ENCODE peak calls at places on chromosomes 11 and 22, in six cellular contexts. One of them, this sample, is unnamed.

GRCh38 chr22:43113516-43114251 is 3.1 kb downstream of the BIK start:
- DNase-seq in activated CD8-positive, alpha-beta memory T cell treated with anti-CD3 and anti-CD28 coated beads for 1 hour: no peak
- DNase-seq in non-pigmented ciliary epithelial cell: no peak
- DNase-seq in LHCN-M2: no peak
- DNase-seq in amygdala: no peak
- DNase-seq in ELF-1: no peak
- DNase-seq in this sample: no peak

GRCh38 chr22:42282943-42283287 is 12.5 kb upstream of the TCF20 start:
- DNase-seq in activated CD8-positive, alpha-beta memory T cell treated with anti-CD3 and anti-CD28 coated beads for 1 hour: no peak
- DNase-seq in non-pigmented ciliary epithelial cell: no peak
- DNase-seq in LHCN-M2: no peak
- DNase-seq in amygdala: no peak
- DNase-seq in ELF-1: no peak
- DNase-seq in this sample: no peak

GRCh38 chr11:68780829-68781228 is 29.5 kb upstream of the TESMIN start:
- DNase-seq in activated CD8-positive, alpha-beta memory T cell treated with anti-CD3 and anti-CD28 coated beads for 1 hour: no peak
- DNase-seq in non-pigmented ciliary epithelial cell: no peak
- DNase-seq in LHCN-M2: no peak
- DNase-seq in amygdala: no peak
- DNase-seq in ELF-1: peak; percentile 85
- DNase-seq in this sample: no peak

GRCh38 chr11:5605849-5606248 is 9.4 kb downstream of the TRIM6 start:
- DNase-seq in activated CD8-positive, alpha-beta memory T cell treated with anti-CD3 and anti-CD28 coated beads for 1 hour: no peak
- DNase-seq in non-pigmented ciliary epithelial cell: peak; percentile 81
- DNase-seq in LHCN-M2: peak; percentile 71
- DNase-seq in amygdala: no peak
- DNase-seq in ELF-1: no peak
- DNase-seq in this sample: no peak

GRCh38 chr22:38180841-38181452 is 683 bp downstream of the PLA2G6 start:
- DNase-seq in activated CD8-positive, alpha-beta memory T cell treated with anti-CD3 and anti-CD28 coated beads for 1 hour: no peak
- DNase-seq in non-pigmented ciliary epithelial cell: no peak
- DNase-seq in LHCN-M2: no peak
- DNase-seq in amygdala: no peak
- DNase-seq in ELF-1: peak; percentile 81
- DNase-seq in this sample: no peak

GRCh38 chr11:81967242-81967641 is 766.4 kb downstream of the FAM181B start:
- DNase-seq in activated CD8-positive, alpha-beta memory T cell treated with anti-CD3 and anti-CD28 coated beads for 1 hour: no peak
- DNase-seq in non-pigmented ciliary epithelial cell: no peak
- DNase-seq in LHCN-M2: no peak
- DNase-seq in amygdala: no peak
- DNase-seq in ELF-1: no peak
- DNase-seq in this sample: no peak

GRCh38 chr11:83007909-83008580 is 63.7 kb downstream of the RAB30 start:
- DNase-seq in activated CD8-positive, alpha-beta memory T cell treated with anti-CD3 and anti-CD28 coated beads for 1 hour: no peak
- DNase-seq in non-pigmented ciliary epithelial cell: no peak
- DNase-seq in LHCN-M2: no peak
- DNase-seq in amygdala: no peak
- DNase-seq in ELF-1: peak; percentile 80
- DNase-seq in this sample: no peak

GRCh38 chr11:12077535-12078280 is 32.7 kb upstream of the MICAL2 start:
- DNase-seq in activated CD8-positive, alpha-beta memory T cell treated with anti-CD3 and anti-CD28 coated beads for 1 hour: no peak
- DNase-seq in non-pigmented ciliary epithelial cell: no peak
- DNase-seq in LHCN-M2: peak; percentile 71
- DNase-seq in amygdala: no peak
- DNase-seq in ELF-1: no peak
- DNase-seq in this sample: no peak

GRCh38 chr11:45252134-45252856 is 33.8 kb downstream of the SYT13 start:
- DNase-seq in activated CD8-positive, alpha-beta memory T cell treated with anti-CD3 and anti-CD28 coated beads for 1 hour: no peak
- DNase-seq in non-pigmented ciliary epithelial cell: no peak
- DNase-seq in LHCN-M2: peak; percentile 69
- DNase-seq in amygdala: no peak
- DNase-seq in ELF-1: peak; percentile 90
- DNase-seq in this sample: no peak

GRCh38 chr11:64340671-64341335 is 799 bp downstream of the CCDC88B start:
- DNase-seq in activated CD8-positive, alpha-beta memory T cell treated with anti-CD3 and anti-CD28 coated beads for 1 hour: peak; percentile 42
- DNase-seq in non-pigmented ciliary epithelial cell: no peak
- DNase-seq in LHCN-M2: no peak
- DNase-seq in amygdala: no peak
- DNase-seq in ELF-1: peak; percentile 88
- DNase-seq in this sample: no peak

GRCh38 chr11:61814242-61814957 is 2.4 kb downstream of the FADS1 start:
- DNase-seq in activated CD8-positive, alpha-beta memory T cell treated with anti-CD3 and anti-CD28 coated beads for 1 hour: no peak
- DNase-seq in non-pigmented ciliary epithelial cell: no peak
- DNase-seq in LHCN-M2: peak; percentile 44
- DNase-seq in amygdala: no peak
- DNase-seq in ELF-1: no peak
- DNase-seq in this sample: no peak

GRCh38 chr22:29765905-29766631 is 739 bp downstream of the ZMAT5 start:
- DNase-seq in activated CD8-positive, alpha-beta memory T cell treated with anti-CD3 and anti-CD28 coated beads for 1 hour: no peak
- DNase-seq in non-pigmented ciliary epithelial cell: no peak
- DNase-seq in LHCN-M2: no peak
- DNase-seq in amygdala: no peak
- DNase-seq in ELF-1: no peak
- DNase-seq in this sample: no peak

GRCh38 chr11:33207408-33207985 is 46.2 kb upstream of the CSTF3 start:
- DNase-seq in activated CD8-positive, alpha-beta memory T cell treated with anti-CD3 and anti-CD28 coated beads for 1 hour: no peak
- DNase-seq in non-pigmented ciliary epithelial cell: no peak
- DNase-seq in LHCN-M2: peak; percentile 40
- DNase-seq in amygdala: no peak
- DNase-seq in ELF-1: no peak
- DNase-seq in this sample: no peak

GRCh38 chr22:47621253-47621652 is 858.8 kb downstream of the TBC1D22A start:
- DNase-seq in activated CD8-positive, alpha-beta memory T cell treated with anti-CD3 and anti-CD28 coated beads for 1 hour: no peak
- DNase-seq in non-pigmented ciliary epithelial cell: no peak
- DNase-seq in LHCN-M2: no peak
- DNase-seq in amygdala: no peak
- DNase-seq in ELF-1: no peak
- DNase-seq in this sample: no peak

GRCh38 chr11:68763181-68763721 is 11.9 kb upstream of the TESMIN start:
- DNase-seq in activated CD8-positive, alpha-beta memory T cell treated with anti-CD3 and anti-CD28 coated beads for 1 hour: no peak
- DNase-seq in non-pigmented ciliary epithelial cell: no peak
- DNase-seq in LHCN-M2: no peak
- DNase-seq in amygdala: no peak
- DNase-seq in ELF-1: peak; percentile 92
- DNase-seq in this sample: no peak

GRCh38 chr11:65915821-65916251 is 3.0 kb downstream of the C11orf68 start:
- DNase-seq in activated CD8-positive, alpha-beta memory T cell treated with anti-CD3 and anti-CD28 coated beads for 1 hour: no peak
- DNase-seq in non-pigmented ciliary epithelial cell: peak; percentile 89
- DNase-seq in LHCN-M2: peak; percentile 99
- DNase-seq in amygdala: no peak
- DNase-seq in ELF-1: peak; percentile 89
- DNase-seq in this sample: peak; percentile 80

GRCh38 chr11:68330700-68331337 is 18.4 kb downstream of the LRP5 start:
- DNase-seq in activated CD8-positive, alpha-beta memory T cell treated with anti-CD3 and anti-CD28 coated beads for 1 hour: no peak
- DNase-seq in non-pigmented ciliary epithelial cell: no peak
- DNase-seq in LHCN-M2: no peak
- DNase-seq in amygdala: no peak
- DNase-seq in ELF-1: no peak
- DNase-seq in this sample: no peak

GRCh38 chr11:8281266-8281665 is 17.6 kb upstream of the LMO1 start:
- DNase-seq in activated CD8-positive, alpha-beta memory T cell treated with anti-CD3 and anti-CD28 coated beads for 1 hour: no peak
- DNase-seq in non-pigmented ciliary epithelial cell: no peak
- DNase-seq in LHCN-M2: no peak
- DNase-seq in amygdala: no peak
- DNase-seq in ELF-1: no peak
- DNase-seq in this sample: no peak

GRCh38 chr11:86719781-86720463 is 47.5 kb upstream of the ME3 start:
- DNase-seq in activated CD8-positive, alpha-beta memory T cell treated with anti-CD3 and anti-CD28 coated beads for 1 hour: no peak
- DNase-seq in non-pigmented ciliary epithelial cell: no peak
- DNase-seq in LHCN-M2: peak; percentile 97
- DNase-seq in amygdala: no peak
- DNase-seq in ELF-1: no peak
- DNase-seq in this sample: no peak

GRCh38 chr22:46057762-46058420 is 80.9 kb upstream of the WNT7B start:
- DNase-seq in activated CD8-positive, alpha-beta memory T cell treated with anti-CD3 and anti-CD28 coated beads for 1 hour: no peak
- DNase-seq in non-pigmented ciliary epithelial cell: no peak
- DNase-seq in LHCN-M2: peak; percentile 96
- DNase-seq in amygdala: no peak
- DNase-seq in ELF-1: no peak
- DNase-seq in this sample: no peak

GRCh38 chr11:19697721-19698121 is 14.9 kb upstream of the NAV2 start:
- DNase-seq in activated CD8-positive, alpha-beta memory T cell treated with anti-CD3 and anti-CD28 coated beads for 1 hour: no peak
- DNase-seq in non-pigmented ciliary epithelial cell: no peak
- DNase-seq in LHCN-M2: no peak
- DNase-seq in amygdala: no peak
- DNase-seq in ELF-1: peak; percentile 20
- DNase-seq in this sample: no peak

GRCh38 chr11:108466405-108466804 is 924 bp downstream of the C11orf65 start:
- DNase-seq in activated CD8-positive, alpha-beta memory T cell treated with anti-CD3 and anti-CD28 coated beads for 1 hour: no peak
- DNase-seq in non-pigmented ciliary epithelial cell: no peak
- DNase-seq in LHCN-M2: peak; percentile 4
- DNase-seq in amygdala: no peak
- DNase-seq in ELF-1: no peak
- DNase-seq in this sample: no peak

GRCh38 chr11:6825333-6825744 is 20.1 kb upstream of the OR10A5 start:
- DNase-seq in activated CD8-positive, alpha-beta memory T cell treated with anti-CD3 and anti-CD28 coated beads for 1 hour: no peak
- DNase-seq in non-pigmented ciliary epithelial cell: no peak
- DNase-seq in LHCN-M2: no peak
- DNase-seq in amygdala: no peak
- DNase-seq in ELF-1: no peak
- DNase-seq in this sample: no peak

GRCh38 chr11:100635194-100635593 is 51.9 kb upstream of the ARHGAP42 start:
- DNase-seq in activated CD8-positive, alpha-beta memory T cell treated with anti-CD3 and anti-CD28 coated beads for 1 hour: no peak
- DNase-seq in non-pigmented ciliary epithelial cell: no peak
- DNase-seq in LHCN-M2: no peak
- DNase-seq in amygdala: no peak
- DNase-seq in ELF-1: no peak
- DNase-seq in this sample: no peak

GRCh38 chr11:117613521-117613920 is 183.5 kb downstream of the DSCAML1 start:
- DNase-seq in activated CD8-positive, alpha-beta memory T cell treated with anti-CD3 and anti-CD28 coated beads for 1 hour: no peak
- DNase-seq in non-pigmented ciliary epithelial cell: no peak
- DNase-seq in LHCN-M2: no peak
- DNase-seq in amygdala: no peak
- DNase-seq in ELF-1: peak; percentile 57
- DNase-seq in this sample: no peak

GRCh38 chr11:60128376-60128775 is 39.9 kb downstream of the MS4A2 start:
- DNase-seq in activated CD8-positive, alpha-beta memory T cell treated with anti-CD3 and anti-CD28 coated beads for 1 hour: no peak
- DNase-seq in non-pigmented ciliary epithelial cell: no peak
- DNase-seq in LHCN-M2: no peak
- DNase-seq in amygdala: no peak
- DNase-seq in ELF-1: no peak
- DNase-seq in this sample: no peak

GRCh38 chr11:126992804-126993111 is 7.8 kb downstream of the KIRREL3 start:
- DNase-seq in activated CD8-positive, alpha-beta memory T cell treated with anti-CD3 and anti-CD28 coated beads for 1 hour: no peak
- DNase-seq in non-pigmented ciliary epithelial cell: peak; percentile 73
- DNase-seq in LHCN-M2: peak; percentile 85
- DNase-seq in amygdala: no peak
- DNase-seq in ELF-1: no peak
- DNase-seq in this sample: no peak

GRCh38 chr22:23688571-23688970 is 2.2 kb upstream of the RGL4 start:
- DNase-seq in activated CD8-positive, alpha-beta memory T cell treated with anti-CD3 and anti-CD28 coated beads for 1 hour: no peak
- DNase-seq in non-pigmented ciliary epithelial cell: no peak
- DNase-seq in LHCN-M2: no peak
- DNase-seq in amygdala: no peak
- DNase-seq in ELF-1: no peak
- DNase-seq in this sample: no peak

GRCh38 chr22:46171940-46172339 is 21.6 kb downstream of the PPARA start:
- DNase-seq in activated CD8-positive, alpha-beta memory T cell treated with anti-CD3 and anti-CD28 coated beads for 1 hour: no peak
- DNase-seq in non-pigmented ciliary epithelial cell: no peak
- DNase-seq in LHCN-M2: peak; percentile 63
- DNase-seq in amygdala: no peak
- DNase-seq in ELF-1: no peak
- DNase-seq in this sample: no peak

This sample was measured in frontal cortex.